ENCODE peak calls at places on chromosomes 11 and 22, in six cellular contexts. One of them, this sample, is unnamed.
A peak's percentile ranks its signal among the peaks of the same experiment; 100 is the strongest.

GRCh38 chr11:119263352-119263940 is 53.5 kb downstream of the MCAM start:
- DNase-seq in psoas muscle: no peak
- DNase-seq in heart left ventricle: no peak
- DNase-seq in GM23338: no peak
- DNase-seq in IMR-90: peak; percentile 12
- DNase-seq in CD4-positive, alpha-beta T cell: no peak
- DNase-seq in this sample: no peak

GRCh38 chr11:26102325-26102724 is 229.6 kb upstream of the ANO3 start:
- DNase-seq in psoas muscle: no peak
- DNase-seq in heart left ventricle: no peak
- DNase-seq in GM23338: no peak
- DNase-seq in IMR-90: no peak
- DNase-seq in CD4-positive, alpha-beta T cell: no peak
- DNase-seq in this sample: no peak

GRCh38 chr11:119774180-119774763 is 45.3 kb upstream of the NECTIN1 start:
- DNase-seq in psoas muscle: no peak
- DNase-seq in heart left ventricle: no peak
- DNase-seq in GM23338: peak; percentile 83
- DNase-seq in IMR-90: peak; percentile 13
- DNase-seq in CD4-positive, alpha-beta T cell: no peak
- DNase-seq in this sample: no peak

GRCh38 chr11:60925685-60926267 is 1.5 kb downstream of the TMEM132A start:
- DNase-seq in psoas muscle: no peak
- DNase-seq in heart left ventricle: no peak
- DNase-seq in GM23338: no peak
- DNase-seq in IMR-90: peak; percentile 89
- DNase-seq in CD4-positive, alpha-beta T cell: no peak
- DNase-seq in this sample: no peak

GRCh38 chr11:47189100-47189834 is 3.0 kb upstream of the PACSIN3 start:
- DNase-seq in psoas muscle: no peak
- DNase-seq in heart left ventricle: no peak
- DNase-seq in GM23338: no peak
- DNase-seq in IMR-90: peak; percentile 86
- DNase-seq in CD4-positive, alpha-beta T cell: no peak
- DNase-seq in this sample: no peak

GRCh38 chr11:57458410-57459111 is 1.8 kb upstream of the RTN4RL2 start:
- DNase-seq in psoas muscle: peak; percentile 55
- DNase-seq in heart left ventricle: peak; percentile 80
- DNase-seq in GM23338: peak; percentile 79
- DNase-seq in IMR-90: peak; percentile 11
- DNase-seq in CD4-positive, alpha-beta T cell: no peak
- DNase-seq in this sample: no peak

GRCh38 chr11:92978226-92979111 is 9.0 kb downstream of the MTNR1B start:
- DNase-seq in psoas muscle: no peak
- DNase-seq in heart left ventricle: no peak
- DNase-seq in GM23338: no peak
- DNase-seq in IMR-90: peak; percentile 44
- DNase-seq in CD4-positive, alpha-beta T cell: no peak
- DNase-seq in this sample: no peak

GRCh38 chr11:45662665-45663485 is 2.5 kb downstream of the CHST1 start:
- DNase-seq in psoas muscle: no peak
- DNase-seq in heart left ventricle: no peak
- DNase-seq in GM23338: peak; percentile 44
- DNase-seq in IMR-90: peak; percentile 89
- DNase-seq in CD4-positive, alpha-beta T cell: no peak
- DNase-seq in this sample: peak; percentile 49

GRCh38 chr22:37501176-37501609 is 15.0 kb upstream of the MFNG start:
- DNase-seq in psoas muscle: peak; percentile 32
- DNase-seq in heart left ventricle: peak; percentile 83
- DNase-seq in GM23338: no peak
- DNase-seq in IMR-90: no peak
- DNase-seq in CD4-positive, alpha-beta T cell: no peak
- DNase-seq in this sample: no peak

GRCh38 chr11:35584321-35584720 is 33.9 kb upstream of the FJX1 start:
- DNase-seq in psoas muscle: no peak
- DNase-seq in heart left ventricle: no peak
- DNase-seq in GM23338: no peak
- DNase-seq in IMR-90: peak; percentile 88
- DNase-seq in CD4-positive, alpha-beta T cell: no peak
- DNase-seq in this sample: no peak

GRCh38 chr11:85826096-85826855 is 15.3 kb upstream of the SYTL2 start:
- DNase-seq in psoas muscle: peak; percentile 19
- DNase-seq in heart left ventricle: no peak
- DNase-seq in GM23338: peak; percentile 50
- DNase-seq in IMR-90: peak; percentile 47
- DNase-seq in CD4-positive, alpha-beta T cell: no peak
- DNase-seq in this sample: no peak

GRCh38 chr22:24582111-24582814 is 10.6 kb downstream of the LRRC75B start:
- DNase-seq in psoas muscle: no peak
- DNase-seq in heart left ventricle: no peak
- DNase-seq in GM23338: no peak
- DNase-seq in IMR-90: no peak
- DNase-seq in CD4-positive, alpha-beta T cell: no peak
- DNase-seq in this sample: no peak

GRCh38 chr11:73578786-73579185 is 19.1 kb downstream of the FAM168A start:
- DNase-seq in psoas muscle: no peak
- DNase-seq in heart left ventricle: no peak
- DNase-seq in GM23338: no peak
- DNase-seq in IMR-90: no peak
- DNase-seq in CD4-positive, alpha-beta T cell: no peak
- DNase-seq in this sample: no peak

GRCh38 chr11:73576226-73576625 is 21.7 kb downstream of the FAM168A start:
- DNase-seq in psoas muscle: no peak
- DNase-seq in heart left ventricle: no peak
- DNase-seq in GM23338: no peak
- DNase-seq in IMR-90: no peak
- DNase-seq in CD4-positive, alpha-beta T cell: no peak
- DNase-seq in this sample: no peak

GRCh38 chr11:73582636-73583035 is 15.3 kb downstream of the FAM168A start:
- DNase-seq in psoas muscle: no peak
- DNase-seq in heart left ventricle: no peak
- DNase-seq in GM23338: no peak
- DNase-seq in IMR-90: no peak
- DNase-seq in CD4-positive, alpha-beta T cell: no peak
- DNase-seq in this sample: no peak

GRCh38 chr11:73579641-73580434 is 18.1 kb downstream of the FAM168A start:
- DNase-seq in psoas muscle: no peak
- DNase-seq in heart left ventricle: no peak
- DNase-seq in GM23338: no peak
- DNase-seq in IMR-90: peak; percentile 18
- DNase-seq in CD4-positive, alpha-beta T cell: no peak
- DNase-seq in this sample: no peak

GRCh38 chr11:73577496-73577917 is 20.4 kb downstream of the FAM168A start:
- DNase-seq in psoas muscle: no peak
- DNase-seq in heart left ventricle: no peak
- DNase-seq in GM23338: no peak
- DNase-seq in IMR-90: peak; percentile 78
- DNase-seq in CD4-positive, alpha-beta T cell: no peak
- DNase-seq in this sample: no peak
- TF ChIP-seq CTCF in psoas muscle: no peak
- TF ChIP-seq CTCF in heart left ventricle: no peak
- TF ChIP-seq CTCF in GM23338: no peak
- TF ChIP-seq CTCF in IMR-90: no peak
- TF ChIP-seq CTCF in CD4-positive, alpha-beta T cell: no peak
- TF ChIP-seq CTCF in this sample: no peak

DNA sequence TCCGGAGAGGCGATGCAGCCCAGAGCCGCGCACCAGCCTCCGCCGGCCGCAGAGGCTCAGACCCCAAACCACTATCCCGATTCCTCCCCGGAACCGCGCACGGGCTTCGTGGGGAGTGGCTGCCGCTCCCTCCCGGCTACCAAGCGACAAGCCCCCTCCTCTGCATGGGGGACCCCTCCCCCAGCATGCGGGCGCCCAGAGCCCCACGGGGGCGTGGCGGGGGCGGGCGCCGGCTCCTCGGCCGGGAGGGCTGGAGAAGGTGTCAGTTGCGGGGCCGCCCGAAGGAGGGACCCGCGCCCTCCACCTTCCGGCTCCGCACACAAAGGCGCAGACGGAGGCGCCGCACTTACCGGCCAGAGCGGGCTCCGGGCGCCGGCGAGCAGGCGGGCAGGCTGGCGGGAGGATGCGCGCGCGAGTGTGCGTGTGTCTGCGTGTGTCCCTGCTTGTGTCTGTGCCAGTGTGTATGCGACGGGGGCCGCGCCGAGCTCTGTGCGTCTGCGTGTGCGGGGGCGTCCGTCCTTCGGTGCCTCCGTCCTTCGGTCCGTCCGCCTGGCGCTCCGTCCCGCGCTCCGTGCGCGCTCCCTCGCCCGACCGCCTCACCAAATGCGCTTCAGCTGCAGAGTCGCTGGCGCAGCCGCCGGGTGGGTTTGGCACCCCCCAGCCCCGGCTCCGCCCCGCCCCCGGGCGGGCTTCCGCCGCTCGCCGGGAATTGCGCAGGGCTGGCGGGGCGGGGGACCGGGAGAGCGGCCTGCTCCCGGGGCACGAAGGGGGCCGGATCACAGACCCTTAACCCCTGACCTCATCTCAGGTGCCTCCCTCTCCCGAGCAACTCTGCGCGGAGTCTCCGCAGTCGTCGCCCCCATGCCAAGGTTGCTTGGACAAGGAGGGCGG is at the start of gene PTPN5:
- DNase-seq in psoas muscle: no peak
- DNase-seq in heart left ventricle: peak; percentile 66
- DNase-seq in GM23338: peak; percentile 75
- DNase-seq in IMR-90: no peak
- DNase-seq in CD4-positive, alpha-beta T cell: no peak
- DNase-seq in this sample: no peak
- H3K27me3 ChIP-seq in psoas muscle: peaks cover 49% of the 10 kb centered on the region
- H3K27me3 ChIP-seq in heart left ventricle: peaks cover 23% of the 10 kb centered on the region
- H3K27me3 ChIP-seq in GM23338: peaks cover 51% of the 10 kb centered on the region
- H3K27me3 ChIP-seq in IMR-90: peaks cover 44% of the 10 kb centered on the region
- H3K27me3 ChIP-seq in CD4-positive, alpha-beta T cell: peaks cover 38% of the 10 kb centered on the region
- H3K27me3 ChIP-seq in this sample: no peaks in the 10 kb centered on the region

DNA sequence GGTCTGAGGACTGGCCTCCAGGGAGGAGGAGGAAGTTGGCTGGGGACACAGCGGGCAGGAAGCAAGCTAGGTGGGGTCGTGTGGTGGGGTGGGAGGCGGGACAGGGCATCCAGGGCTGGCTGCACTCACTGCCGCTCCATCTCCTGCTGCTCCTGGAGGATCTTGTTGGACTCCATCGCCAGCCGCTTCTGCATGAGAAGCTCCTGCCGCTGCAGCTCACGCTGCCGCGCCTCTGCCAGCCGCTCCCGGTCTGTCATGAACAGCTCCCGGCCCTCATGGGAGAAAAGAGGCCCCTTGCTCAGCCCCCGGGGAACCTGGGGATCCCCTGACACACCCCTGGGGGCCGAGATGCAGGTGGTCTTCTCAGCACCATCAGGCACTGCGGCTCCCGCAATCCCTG is 21.6 kb downstream of the USH1C start:
- DNase-seq in psoas muscle: no peak
- DNase-seq in heart left ventricle: no peak
- DNase-seq in GM23338: no peak
- DNase-seq in IMR-90: no peak
- DNase-seq in CD4-positive, alpha-beta T cell: no peak
- DNase-seq in this sample: no peak
- H3K27ac ChIP-seq in psoas muscle: no peak overlapping the region
- H3K27ac ChIP-seq in heart left ventricle: no peak overlapping the region
- H3K27ac ChIP-seq in GM23338: no peak overlapping the region
- H3K27ac ChIP-seq in IMR-90: no peak overlapping the region
- H3K27ac ChIP-seq in CD4-positive, alpha-beta T cell: no peak overlapping the region
- H3K27ac ChIP-seq in this sample: no peak overlapping the region

GRCh38 chr22:39560127-39560526 is 10.4 kb upstream of the CACNA1I start:
- DNase-seq in psoas muscle: no peak
- DNase-seq in heart left ventricle: no peak
- DNase-seq in GM23338: no peak
- DNase-seq in IMR-90: no peak
- DNase-seq in CD4-positive, alpha-beta T cell: no peak
- DNase-seq in this sample: no peak
- TF ChIP-seq CTCF in psoas muscle: no peak
- TF ChIP-seq CTCF in heart left ventricle: no peak
- TF ChIP-seq CTCF in GM23338: no peak
- TF ChIP-seq CTCF in IMR-90: no peak
- TF ChIP-seq CTCF in CD4-positive, alpha-beta T cell: no peak
- TF ChIP-seq CTCF in this sample: no peak

DNA sequence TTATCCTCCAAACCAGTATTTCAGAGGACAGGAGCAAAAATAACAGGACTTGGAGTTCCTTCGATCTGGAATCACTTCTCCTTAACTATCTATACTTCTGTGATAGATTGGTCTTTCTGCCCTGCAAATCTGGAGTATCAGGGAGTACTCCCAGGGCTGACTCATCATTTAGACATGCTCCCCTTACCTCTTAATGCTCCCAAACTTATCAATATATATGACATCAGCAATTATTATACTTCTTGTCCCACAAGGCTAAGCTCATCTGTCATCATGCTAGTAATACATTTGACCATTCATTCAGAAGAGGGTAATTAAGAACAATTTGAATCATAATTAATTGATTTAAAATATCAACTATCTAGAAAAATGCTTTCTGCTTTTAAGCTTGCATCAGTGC is 163.8 kb downstream of the SWAP70 start:
- DNase-seq in psoas muscle: no peak
- DNase-seq in heart left ventricle: no peak
- DNase-seq in GM23338: no peak
- DNase-seq in IMR-90: no peak
- DNase-seq in CD4-positive, alpha-beta T cell: no peak
- DNase-seq in this sample: no peak
- H3K27me3 ChIP-seq in psoas muscle: no peaks in the 10 kb centered on the region
- H3K27me3 ChIP-seq in heart left ventricle: no peaks in the 10 kb centered on the region
- H3K27me3 ChIP-seq in GM23338: no peaks in the 10 kb centered on the region
- H3K27me3 ChIP-seq in IMR-90: no peaks in the 10 kb centered on the region
- H3K27me3 ChIP-seq in CD4-positive, alpha-beta T cell: no peaks in the 10 kb centered on the region
- H3K27me3 ChIP-seq in this sample: no peaks in the 10 kb centered on the region

GRCh38 chr11:11965192-11965591 is 43.2 kb downstream of the DKK3 start:
- DNase-seq in psoas muscle: no peak
- DNase-seq in heart left ventricle: no peak
- DNase-seq in GM23338: no peak
- DNase-seq in IMR-90: no peak
- DNase-seq in CD4-positive, alpha-beta T cell: no peak
- DNase-seq in this sample: no peak
- H3K27ac ChIP-seq in psoas muscle: no peak overlapping the region
- H3K27ac ChIP-seq in heart left ventricle: no peak overlapping the region
- H3K27ac ChIP-seq in GM23338: no peak overlapping the region
- H3K27ac ChIP-seq in IMR-90: no peak overlapping the region
- H3K27ac ChIP-seq in CD4-positive, alpha-beta T cell: no peak overlapping the region
- H3K27ac ChIP-seq in this sample: no peak overlapping the region

GRCh38 chr22:30531651-30532608 is 14.6 kb downstream of the SEC14L6 start:
- DNase-seq in psoas muscle: no peak
- DNase-seq in heart left ventricle: no peak
- DNase-seq in GM23338: no peak
- DNase-seq in IMR-90: no peak
- DNase-seq in CD4-positive, alpha-beta T cell: no peak
- DNase-seq in this sample: no peak
- TF ChIP-seq CTCF in psoas muscle: no peak
- TF ChIP-seq CTCF in heart left ventricle: no peak
- TF ChIP-seq CTCF in GM23338: no peak
- TF ChIP-seq CTCF in IMR-90: no peak
- TF ChIP-seq CTCF in CD4-positive, alpha-beta T cell: no peak
- TF ChIP-seq CTCF in this sample: no peak

DNA sequence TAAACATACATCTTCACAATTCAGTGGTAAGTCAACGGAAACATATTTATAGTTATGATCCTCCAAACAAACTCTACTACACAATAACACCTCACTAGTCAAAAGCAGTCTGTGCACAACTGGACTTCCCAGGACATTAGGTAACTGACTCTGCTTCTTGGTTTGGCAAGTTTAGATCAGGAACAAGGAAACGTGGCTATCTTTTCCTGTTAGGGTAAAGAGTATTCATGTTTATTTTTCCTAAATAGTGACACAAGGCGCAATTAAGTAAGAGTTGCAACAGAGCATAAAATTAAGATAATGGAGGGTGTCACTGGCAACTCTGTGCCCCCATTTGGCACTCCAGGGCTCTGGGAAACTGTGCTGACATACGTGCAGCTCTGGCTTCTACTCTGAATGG is 70.2 kb upstream of the TP53AIP1 start:
- DNase-seq in psoas muscle: no peak
- DNase-seq in heart left ventricle: no peak
- DNase-seq in GM23338: no peak
- DNase-seq in IMR-90: no peak
- DNase-seq in CD4-positive, alpha-beta T cell: no peak
- DNase-seq in this sample: no peak
- H3K27me3 ChIP-seq in psoas muscle: no peaks in the 10 kb centered on the region
- H3K27me3 ChIP-seq in heart left ventricle: no peaks in the 10 kb centered on the region
- H3K27me3 ChIP-seq in GM23338: no peaks in the 10 kb centered on the region
- H3K27me3 ChIP-seq in IMR-90: no peaks in the 10 kb centered on the region
- H3K27me3 ChIP-seq in CD4-positive, alpha-beta T cell: no peaks in the 10 kb centered on the region
- H3K27me3 ChIP-seq in this sample: no peaks in the 10 kb centered on the region